ENCODE peak calls at places on chromosomes 16 and 17, in four cellular contexts. M is HFF-Myc, U is NCI-H2029, H is AG20443. C is an unnamed sample.

GRCh38 chr17:2792541-2793169 is 3.6 kb upstream of the RAP1GAP2 start:
- DNase-seq in U (no peak), H (no peak), M (no peak), C (no peak)

GRCh38 chr17:81385320-81386111 is 9.7 kb upstream of the BAHCC1 start:
- DNase-seq in U (no peak), H (no peak), M (no peak), C (no peak)

GRCh38 chr17:58285422-58285810 is 4.7 kb upstream of the MPO start:
- DNase-seq in M (no peak), H (no peak), U (no peak), C (no peak)

GRCh38 chr16:68064791-68065365 is 20.3 kb upstream of the NFATC3 start:
- DNase-seq in H (peak), M (no peak), U (peak), C (peak)

GRCh38 chr17:68580236-68580903 is 20.8 kb downstream of the FAM20A start:
- DNase-seq in U (no peak), H (peak), M (peak), C (peak)

GRCh38 chr16:69131749-69132423 is 502 bp downstream of the CHTF8 start:
- DNase-seq in M (no peak), H (peak), U (peak), C (peak)

GRCh38 chr17:60075981-60076380 is 2.7 kb downstream of the HEATR6 start:
- DNase-seq in M (no peak), U (no peak), H (no peak), C (no peak)

GRCh38 chr16:66472961-66473610 is 46.0 kb downstream of the BEAN1 start:
- DNase-seq in M (no peak), H (no peak), U (no peak), C (no peak)

GRCh38 chr17:73485130-73485529 is 159.1 kb downstream of the SDK2 start:
- DNase-seq in H (no peak), M (no peak), U (no peak), C (no peak)

GRCh38 chr16:78092755-78093154 is 6.7 kb upstream of the WWOX start:
- DNase-seq in H (no peak), U (no peak), M (no peak), C (no peak)

GRCh38 chr16:73052441-73053030 is 4.6 kb upstream of the ZFHX3 start:
- DNase-seq in M (no peak), H (no peak), U (no peak), C (no peak)

GRCh38 chr17:11557727-11558452 is 40.4 kb upstream of the DNAH9 start:
- DNase-seq in H (no peak), M (no peak), U (no peak), C (no peak)

GRCh38 chr17:77494664-77495435 is 354.1 kb downstream of the SEC14L1 start:
- DNase-seq in U (peak), H (peak), M (no peak), C (peak)

GRCh38 chr16:2154533-2155090 is 970 bp upstream of the TRAF7 start:
- DNase-seq in M (no peak), H (no peak), U (no peak), C (peak)

GRCh38 chr17:78716814-78717393 is 65.2 kb downstream of the CYTH1 start:
- DNase-seq in M (no peak), U (peak), H (peak), C (peak)

GRCh38 chr16:78866556-78866955 is 734.0 kb downstream of the MAF start:
- DNase-seq in M (no peak), H (no peak), U (no peak), C (no peak)

GRCh38 chr16:74438492-74438979 is 17.3 kb upstream of the CLEC18B start:
- DNase-seq in H (no peak), U (no peak), M (no peak), C (no peak)

GRCh38 chr16:56606688-56607618 is 1.4 kb upstream of the MT2A start:
- DNase-seq in H (peak), M (peak), U (peak), C (peak)

GRCh38 chr16:82360024-82360783 is 190.2 kb upstream of the MPHOSPH6 start:
- DNase-seq in M (no peak), H (no peak), U (no peak), C (no peak)

GRCh38 chr17:15341385-15341849 is at the start of gene TEKT3:
- DNase-seq in M (no peak), U (peak), H (peak), C (peak)

GRCh38 chr16:73956592-73957495 is 339.8 kb upstream of the PSMD7 start:
- DNase-seq in M (peak), H (peak), U (peak), C (peak)

GRCh38 chr17:47953945-47954344 is 3.7 kb downstream of the PRR15L start:
- DNase-seq in H (no peak), U (no peak), M (no peak), C (no peak)

GRCh38 chr17:73156887-73157870 is 7.6 kb upstream of the SSTR2 start:
- DNase-seq in H (no peak), M (no peak), U (no peak), C (no peak)

GRCh38 chr17:3770471-3770870 is 30.5 kb downstream of the ITGAE start:
- DNase-seq in M (no peak), U (no peak), H (no peak), C (no peak)

GRCh38 chr17:32240745-32241144 is 24.9 kb upstream of the RHBDL3 start:
- DNase-seq in M (peak), U (no peak), H (no peak), C (no peak)

GRCh38 chr16:61362583-61362982 is 673.7 kb downstream of the CDH8 start:
- DNase-seq in M (no peak), U (no peak), H (no peak), C (no peak)

GRCh38 chr16:12896562-12896961 is 4.8 kb upstream of the SHISA9 start:
- DNase-seq in U (peak), H (no peak), M (peak), C (peak)

GRCh38 chr16:11087691-11088431 is 143.5 kb downstream of the CLEC16A start:
- DNase-seq in M (no peak), U (no peak), H (no peak), C (peak)

GRCh38 chr17:282912-283882 is 69.4 kb downstream of the RPH3AL start:
- DNase-seq in U (no peak), H (no peak), M (no peak), C (no peak)

GRCh38 chr16:4257646-4258556 is 14.9 kb downstream of the TFAP4 start:
- DNase-seq in U (no peak), M (no peak), H (no peak), C (no peak)

GRCh38 chr17:39668141-39668924 is at the start of gene PNMT:
- DNase-seq in U (peak), H (peak), M (no peak), C (peak)

GRCh38 chr17:54982399-54982798 is 13.8 kb downstream of the STXBP4 start:
- DNase-seq in M (no peak), U (no peak), H (no peak), C (peak)